ENCODE peak calls at places on chromosomes 7 and 10, in seven cellular contexts. W is AG10803, L is prostate gland, D is heart left ventricle, C is mucosa of descending colon, Z is lung, T is AG04449. F is an unnamed sample.

GRCh38 chr10:112215342-112215774 is 31.8 kb upstream of the GPAM start:
- DNase-seq in W (no peak), L (no peak), D (no peak), C (no peak), Z (peak; percentile 43), T (no peak), F (peak; percentile 62)

GRCh38 chr10:130857631-130858295 is 453.8 kb downstream of the TCERG1L start:
- DNase-seq in W (no peak), L (no peak), D (no peak), C (no peak), Z (no peak), T (no peak), F (no peak)

GRCh38 chr10:103693070-103693811 is 162.1 kb downstream of the SH3PXD2A start:
- DNase-seq in W (no peak), L (no peak), D (no peak), C (no peak), Z (no peak), T (no peak), F (no peak)

GRCh38 chr7:116616555-116617059 is 55.4 kb upstream of the MET start:
- DNase-seq in W (peak; percentile 31), L (no peak), D (no peak), C (no peak), Z (no peak), T (no peak), F (no peak)

GRCh38 chr7:46848944-46849343 is 733.0 kb downstream of the TNS3 start:
- DNase-seq in W (peak; percentile 89), L (no peak), D (no peak), C (no peak), Z (no peak), T (peak; percentile 79), F (no peak)

GRCh38 chr10:55550241-55550640 is 749.2 kb upstream of the PCDH15 start:
- DNase-seq in W (no peak), L (no peak), D (no peak), C (no peak), Z (no peak), T (no peak), F (no peak)

GRCh38 chr10:70343712-70344111 is 38.7 kb downstream of the LRRC20 start:
- DNase-seq in W (peak; percentile 52), L (no peak), D (no peak), C (no peak), Z (no peak), T (no peak), F (no peak)

GRCh38 chr7:116777613-116778380 is 84.6 kb upstream of the CAPZA2 start:
- DNase-seq in W (peak; percentile 78), L (no peak), D (no peak), C (no peak), Z (no peak), T (peak; percentile 59), F (no peak)

GRCh38 chr7:46616636-46617035 is 695.6 kb upstream of the IGFBP3 start:
- DNase-seq in W (no peak), L (no peak), D (no peak), C (no peak), Z (no peak), T (no peak), F (no peak)

GRCh38 chr7:33762903-33763295 is 142.4 kb upstream of the BMPER start:
- DNase-seq in W (peak; percentile 79), L (no peak), D (no peak), C (no peak), Z (no peak), T (no peak), F (no peak)

GRCh38 chr10:86371691-86372090 is 5.1 kb upstream of the GRID1 start:
- DNase-seq in W (no peak), L (no peak), D (no peak), C (no peak), Z (no peak), T (no peak), F (peak; percentile 22)

GRCh38 chr7:45610019-45610418 is 35.9 kb downstream of the ADCY1 start:
- DNase-seq in W (no peak), L (no peak), D (no peak), C (no peak), Z (no peak), T (no peak), F (no peak)

GRCh38 chr7:157585113-157585861 is 248.5 kb downstream of the DNAJB6 start:
- DNase-seq in W (no peak), L (no peak), D (peak; percentile 36), C (no peak), Z (no peak), T (no peak), F (no peak)

GRCh38 chr7:73342645-73343044 is 14.7 kb downstream of the FKBP6 start:
- DNase-seq in W (peak; percentile 58), L (no peak), D (no peak), C (no peak), Z (no peak), T (no peak), F (peak; percentile 29)

GRCh38 chr7:29353810-29354209 is 159.2 kb downstream of the CHN2 start:
- DNase-seq in W (no peak), L (no peak), D (no peak), C (no peak), Z (no peak), T (no peak), F (no peak)

GRCh38 chr10:62388328-62388727 is 14.2 kb downstream of the ZNF365 start:
- DNase-seq in W (no peak), L (no peak), D (no peak), C (no peak), Z (no peak), T (no peak), F (no peak)

GRCh38 chr7:37534893-37535610 is 86.4 kb upstream of the ELMO1 start:
- DNase-seq in W (no peak), L (no peak), D (no peak), C (no peak), Z (no peak), T (no peak), F (no peak)

DNA sequence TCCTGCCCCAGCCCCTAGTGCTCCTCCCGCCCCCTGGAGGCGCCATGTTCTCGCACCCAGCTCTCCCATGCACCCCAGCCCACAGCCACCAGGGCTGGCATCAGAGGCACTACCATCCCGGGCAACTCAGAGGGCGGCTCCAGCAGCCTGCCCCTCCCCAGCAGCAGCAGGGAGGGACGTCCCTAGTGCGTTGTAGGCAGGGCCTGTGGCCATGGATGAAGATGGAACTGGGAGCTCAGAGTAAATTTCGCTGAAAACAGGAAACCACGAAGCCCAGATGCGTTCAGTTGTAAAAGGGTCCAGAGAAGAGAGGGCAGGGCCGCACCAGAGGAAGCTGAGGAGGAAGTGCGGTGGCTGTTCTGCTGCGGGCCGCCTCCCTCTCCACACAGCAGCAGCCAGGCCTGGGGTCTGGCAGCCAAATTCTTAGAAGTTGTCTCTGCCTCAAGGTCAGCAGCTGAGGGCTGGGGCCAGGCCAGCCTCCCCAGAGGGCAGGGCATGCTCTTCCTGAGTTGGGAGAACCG is 24.6 kb downstream of the VSIR start:
- DNase-seq in W (no peak), L (no peak), D (peak; percentile 91), C (peak; percentile 90), Z (peak; percentile 68), T (no peak), F (peak; percentile 62)
- H3K4me3 ChIP-seq in W (no peak overlapping the region), L (no peak overlapping the region), D (no peak overlapping the region), C (no peak overlapping the region), Z (no peak overlapping the region), T (no peak overlapping the region), F (no peak overlapping the region)

GRCh38 chr10:3366043-3366442 is 193.5 kb upstream of the PITRM1 start:
- DNase-seq in W (no peak), L (no peak), D (no peak), C (no peak), Z (no peak), T (no peak), F (no peak)

GRCh38 chr10:3365630-3366029 is 193.0 kb upstream of the PITRM1 start:
- DNase-seq in W (no peak), L (no peak), D (no peak), C (no peak), Z (no peak), T (no peak), F (no peak)

GRCh38 chr10:3363316-3364070 is 190.9 kb upstream of the PITRM1 start:
- DNase-seq in W (peak; percentile 5), L (no peak), D (no peak), C (no peak), Z (no peak), T (no peak), F (no peak)

GRCh38 chr10:3366735-3367405 is 194.3 kb upstream of the PITRM1 start:
- DNase-seq in W (no peak), L (no peak), D (no peak), C (no peak), Z (no peak), T (no peak), F (no peak)

DNA sequence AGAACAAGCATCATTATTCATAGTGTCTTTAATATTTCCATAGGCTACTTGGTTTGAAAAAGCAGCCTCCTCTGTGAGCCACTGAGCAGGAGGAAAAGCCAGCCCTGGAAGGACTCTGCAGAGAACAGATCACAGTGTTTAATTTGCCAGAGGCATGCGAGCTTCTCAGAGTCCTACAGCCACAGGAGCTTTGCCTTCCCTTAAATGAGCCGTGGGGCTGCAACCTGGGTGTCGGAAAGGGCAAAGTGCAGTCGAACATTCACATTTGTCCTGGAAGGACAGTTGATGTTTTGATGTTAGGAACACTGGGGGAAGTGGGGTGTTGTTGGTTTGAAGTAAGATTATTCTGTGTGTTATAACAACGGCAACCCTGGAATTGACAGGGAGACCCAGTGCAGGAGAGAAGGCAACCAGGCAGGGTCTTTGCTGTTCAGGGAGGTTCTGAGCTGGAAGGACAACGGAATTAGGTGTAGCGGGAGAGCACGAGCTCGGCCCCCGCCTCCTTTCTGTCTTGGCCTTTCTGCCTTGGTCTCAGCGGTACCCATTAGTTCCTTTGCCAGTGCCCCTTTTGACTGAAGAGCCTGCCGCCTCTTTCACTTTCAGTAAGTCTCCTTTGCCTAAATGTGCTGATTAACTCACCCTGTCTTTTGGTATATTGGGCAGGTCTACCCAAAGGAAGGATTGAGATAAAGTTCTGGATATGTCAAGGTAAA is 192.3 kb upstream of the PITRM1 start:
- DNase-seq in W (no peak), L (no peak), D (no peak), C (no peak), Z (no peak), T (no peak), F (no peak)
- H3K4me3 ChIP-seq in W (no peak overlapping the region), L (no peak overlapping the region), D (no peak overlapping the region), C (no peak overlapping the region), Z (no peak overlapping the region), T (no peak overlapping the region), F (peak overlapping the region; percentile 33)

GRCh38 chr7:143384741-143385631 is 3.8 kb downstream of the ZYX start:
- DNase-seq in W (no peak), L (no peak), D (peak; percentile 62), C (no peak), Z (no peak), T (no peak), F (no peak)
- H3K4me3 ChIP-seq in W (peak overlapping the region; percentile 89), L (no peak overlapping the region), D (peak overlapping the region; percentile 96), C (no peak overlapping the region), Z (peak overlapping the region; percentile 12), T (peak overlapping the region; percentile 91), F (peak overlapping the region; percentile 20)

DNA sequence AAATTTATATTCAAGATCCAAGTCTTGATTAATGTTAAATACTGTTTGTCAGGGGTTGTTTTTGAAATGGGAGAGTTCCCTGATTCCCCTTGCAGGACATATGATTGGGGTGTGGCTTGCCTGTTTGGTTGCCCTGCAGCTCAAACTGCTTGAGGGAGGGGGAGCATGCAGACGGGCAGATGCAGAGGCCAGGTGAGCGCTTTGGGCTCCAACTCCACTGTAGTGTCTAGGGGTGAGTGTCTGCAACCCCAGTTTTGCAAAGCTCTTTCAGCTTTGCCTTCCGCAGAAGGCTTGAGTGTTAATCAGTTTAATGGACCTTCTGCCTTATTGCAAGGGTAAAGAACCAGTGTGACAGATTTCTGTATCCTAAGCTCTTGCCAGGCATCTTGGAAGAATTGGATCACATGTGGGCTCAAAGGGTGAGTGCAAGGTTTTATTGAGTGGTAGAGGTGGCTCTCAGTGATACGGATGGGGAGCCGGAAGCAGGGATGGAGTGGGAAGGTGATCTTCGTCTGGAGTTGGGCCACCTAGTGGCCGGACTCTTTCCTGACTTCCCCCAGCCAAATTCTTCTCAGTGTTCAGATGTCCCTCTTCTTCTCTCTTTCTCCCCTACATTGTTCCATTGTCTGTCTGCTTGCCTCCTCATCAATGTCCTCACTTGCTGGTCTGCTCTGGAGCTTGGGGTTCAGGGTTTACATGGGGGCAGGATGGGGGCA is 479.7 kb downstream of the ATRNL1 start:
- DNase-seq in W (no peak), L (no peak), D (no peak), C (no peak), Z (no peak), T (no peak), F (no peak)
- H3K4me3 ChIP-seq in W (no peak overlapping the region), L (no peak overlapping the region), D (no peak overlapping the region), C (no peak overlapping the region), Z (no peak overlapping the region), T (no peak overlapping the region), F (no peak overlapping the region)